ENCODE peak calls at places on chromosomes 4 and X, in six cellular contexts. A, D, H, Z, N and P are unnamed samples. For H3K4me1, the result is how much of the 10 kb centered on the place peaks cover.

GRCh38 chr4:165872443-165873297 is at the start of gene TLL1:
- DNase-seq in A (no peak), D (no peak), H (no peak), Z (no peak), N (peak), P (no peak)

GRCh38 chr4:76856183-76856969 is 41.6 kb downstream of the SOWAHB start:
- DNase-seq in A (no peak), D (no peak), H (peak), Z (no peak), N (peak), P (no peak)

GRCh38 chr4:2696423-2696822 is 59.7 kb downstream of the TNIP2 start:
- DNase-seq in A (no peak), D (no peak), H (peak), Z (peak), N (no peak), P (no peak)

GRCh38 chrX:100647095-100647494 is 3.1 kb downstream of the SRPX2 start:
- DNase-seq in A (no peak), D (no peak), H (no peak), Z (no peak), N (peak), P (no peak)

GRCh38 chrX:68939868-68940267 is 111.0 kb downstream of the EFNB1 start:
- DNase-seq in A (no peak), D (no peak), H (peak), Z (peak), N (no peak), P (peak)

GRCh38 chr4:7031526-7032449 is 11.4 kb upstream of the TADA2B start:
- DNase-seq in A (no peak), D (no peak), H (no peak), Z (no peak), N (no peak), P (no peak)

GRCh38 chrX:12770440-12770839 is 20.8 kb upstream of the PRPS2 start:
- DNase-seq in A (no peak), D (no peak), H (no peak), Z (no peak), N (peak), P (no peak)

GRCh38 chrX:15170927-15171326 is 99.0 kb downstream of the ASB9 start:
- DNase-seq in A (no peak), D (no peak), H (no peak), Z (no peak), N (no peak), P (no peak)

GRCh38 chr4:121072080-121072835 is at the start of gene NDNF:
- DNase-seq in A (no peak), D (no peak), H (peak), Z (no peak), N (peak), P (no peak)

GRCh38 chr4:6337331-6337935 is 67.8 kb downstream of the WFS1 start:
- DNase-seq in A (peak), D (no peak), H (no peak), Z (peak), N (no peak), P (no peak)

GRCh38 chr4:101157415-101158135 is 189.8 kb downstream of the PPP3CA start:
- DNase-seq in A (no peak), D (no peak), H (no peak), Z (no peak), N (no peak), P (no peak)

GRCh38 chr4:118904935-118905334 is 16.3 kb downstream of the SYNPO2 start:
- DNase-seq in A (no peak), D (no peak), H (no peak), Z (no peak), N (peak), P (no peak)

GRCh38 chr4:164383187-164384181 is 370.4 kb upstream of the SMIM31 start:
- DNase-seq in A (no peak), D (no peak), H (no peak), Z (peak), N (no peak), P (no peak)

GRCh38 chrX:38365939-38366338 is 13.5 kb downstream of the OTC start:
- DNase-seq in A (no peak), D (no peak), H (no peak), Z (no peak), N (no peak), P (no peak)

GRCh38 chr4:125389713-125390112 is 75.0 kb downstream of the FAT4 start:
- DNase-seq in A (no peak), D (no peak), H (no peak), Z (no peak), N (peak), P (no peak)

GRCh38 chrX:132227383-132228112 is 8.3 kb upstream of the RAP2C start:
- DNase-seq in A (no peak), D (no peak), H (no peak), Z (no peak), N (no peak), P (no peak)

GRCh38 chr4:33628296-33628695 is 2616.0 kb downstream of the ARAP2 start:
- DNase-seq in A (no peak), D (no peak), H (no peak), Z (no peak), N (no peak), P (no peak)

GRCh38 chrX:97315939-97316338 is 432.2 kb downstream of the RPA4 start:
- DNase-seq in A (no peak), D (no peak), H (no peak), Z (no peak), N (no peak), P (no peak)

GRCh38 chr4:164224871-164225270 is 529.1 kb upstream of the SMIM31 start:
- DNase-seq in A (no peak), D (no peak), H (no peak), Z (no peak), N (no peak), P (no peak)

GRCh38 chrX:16931371-16931770 is 15.1 kb upstream of the REPS2 start:
- DNase-seq in A (no peak), D (no peak), H (no peak), Z (no peak), N (no peak), P (no peak)

GRCh38 chrX:99371976-99372595 is 1038.0 kb downstream of the PCDH19 start:
- DNase-seq in A (no peak), D (no peak), H (no peak), Z (peak), N (no peak), P (no peak)

GRCh38 chr4:17771284-17771908 is 10.0 kb downstream of the FAM184B start:
- DNase-seq in A (no peak), D (no peak), H (no peak), Z (no peak), N (no peak), P (no peak)

GRCh38 chr4:6435010-6435409 is 37.4 kb downstream of the PPP2R2C start:
- DNase-seq in A (no peak), D (no peak), H (no peak), Z (no peak), N (no peak), P (no peak)

GRCh38 chr4:70991596-70991995 is 1.9 kb upstream of the DCK start:
- DNase-seq in A (no peak), D (no peak), H (no peak), Z (no peak), N (no peak), P (no peak)

GRCh38 chrX:74445099-74445498 is 23.8 kb downstream of the SLC16A2 start:
- DNase-seq in A (no peak), D (no peak), H (no peak), Z (no peak), N (no peak), P (no peak)

GRCh38 chrX:47623540-47624027 is 3.9 kb upstream of the SYN1 start:
- DNase-seq in A (no peak), D (peak), H (peak), Z (peak), N (peak), P (no peak)

GRCh38 chr4:110296892-110297291 is 98.5 kb upstream of the ELOVL6 start:
- DNase-seq in A (no peak), D (no peak), H (no peak), Z (no peak), N (no peak), P (no peak)

GRCh38 chr4:52701207-52701606 is 42.1 kb upstream of the USP46 start:
- DNase-seq in A (no peak), D (no peak), H (no peak), Z (no peak), N (no peak), P (no peak)

GRCh38 chr4:6044805-6045204 is 26.6 kb upstream of the C4orf50 start:
- DNase-seq in A (no peak), D (no peak), H (no peak), Z (no peak), N (no peak), P (no peak)

GRCh38 chrX:71095033-71095432 is 618 bp upstream of the FOXO4 start:
- DNase-seq in A (no peak), D (no peak), H (no peak), Z (peak), N (no peak), P (no peak)

GRCh38 chr4:165537028-165537648 is 158.3 kb downstream of the CPE start:
- DNase-seq in A (peak), D (no peak), H (no peak), Z (no peak), N (peak), P (no peak)

GRCh38 chr4:66404149-66404548 is 733.9 kb upstream of the EPHA5 start:
- DNase-seq in A (no peak), D (no peak), H (no peak), Z (no peak), N (no peak), P (no peak)

GRCh38 chr4:124642846-124643245 is 69.7 kb downstream of the ANKRD50 start:
- DNase-seq in A (no peak), D (no peak), H (no peak), Z (no peak), N (no peak), P (no peak)

GRCh38 chrX:18036394-18036793 is 175.3 kb upstream of the RAI2 start:
- DNase-seq in A (no peak), D (no peak), H (no peak), Z (no peak), N (no peak), P (no peak)

GRCh38 chrX:152900937-152901445 is 3.1 kb downstream of the ZNF185 start:
- DNase-seq in A (no peak), D (no peak), H (no peak), Z (peak), N (no peak), P (no peak)

GRCh38 chr4:94469221-94469784 is 17.6 kb downstream of the PDLIM5 start:
- DNase-seq in A (no peak), D (no peak), H (no peak), Z (no peak), N (peak), P (no peak)
- H3K4me1 ChIP-seq in A (under half), D (under half), H (under half), Z (under half), N (under half), P (under half)

GRCh38 chr4:82284858-82285805 is 88.7 kb downstream of the HNRNPD start:
- DNase-seq in A (peak), D (peak), H (peak), Z (peak), N (peak), P (peak)
- TF ChIP-seq POLR2A in A (no peak), D (no peak), H (no peak), Z (no peak), N (no peak), P (no peak)

DNA sequence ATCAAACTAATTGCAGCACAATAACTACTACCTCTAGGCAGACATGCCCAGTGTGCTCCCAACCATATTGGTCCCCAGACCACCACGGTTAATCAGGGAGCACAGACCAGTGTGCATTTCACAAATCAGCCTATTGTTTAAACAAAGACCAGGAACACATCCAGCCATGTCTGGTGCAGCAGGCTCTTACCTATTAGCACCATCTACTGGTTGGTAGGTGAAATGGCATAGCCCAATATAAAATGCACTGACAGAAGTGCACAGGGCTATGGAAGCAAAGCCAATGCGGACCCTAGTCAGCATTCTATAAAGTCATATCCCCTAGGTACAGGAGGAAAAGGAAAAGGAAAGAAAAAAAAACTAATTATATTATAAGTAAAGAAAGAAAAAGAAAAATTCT is 15.5 kb upstream of the CYLC1 start:
- DNase-seq in A (peak), D (no peak), H (no peak), Z (no peak), N (peak), P (no peak)
- TF ChIP-seq POLR2AphosphoS5 in A (no peak), D (no peak), H (no peak), Z (no peak), N (no peak), P (no peak)

DNA sequence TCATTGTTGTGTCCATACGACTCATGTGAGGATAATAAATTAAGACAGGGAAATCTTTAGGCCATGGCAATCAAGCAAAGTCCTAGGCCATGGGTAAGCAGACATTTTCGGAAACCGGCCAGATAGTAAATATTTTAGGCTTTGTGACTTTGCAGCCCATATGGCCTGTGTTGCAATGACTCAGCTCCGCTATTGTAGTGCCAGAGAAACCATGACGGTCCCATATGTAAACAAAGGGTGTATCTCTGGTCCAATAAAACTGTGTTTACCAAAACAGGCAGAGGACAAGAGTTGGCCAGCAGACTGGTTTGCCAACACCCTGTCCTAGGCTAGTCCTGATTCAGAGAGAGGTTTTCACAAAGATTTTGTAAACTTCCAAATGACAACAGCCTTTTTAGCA is 5.0 kb downstream of the FAM114A1 start:
- DNase-seq in A (no peak), D (no peak), H (peak), Z (no peak), N (no peak), P (no peak)
- H3K4me1 ChIP-seq in A (under half), D (under half), H (under half), Z (under half), N (under half), P (half or more)

DNA sequence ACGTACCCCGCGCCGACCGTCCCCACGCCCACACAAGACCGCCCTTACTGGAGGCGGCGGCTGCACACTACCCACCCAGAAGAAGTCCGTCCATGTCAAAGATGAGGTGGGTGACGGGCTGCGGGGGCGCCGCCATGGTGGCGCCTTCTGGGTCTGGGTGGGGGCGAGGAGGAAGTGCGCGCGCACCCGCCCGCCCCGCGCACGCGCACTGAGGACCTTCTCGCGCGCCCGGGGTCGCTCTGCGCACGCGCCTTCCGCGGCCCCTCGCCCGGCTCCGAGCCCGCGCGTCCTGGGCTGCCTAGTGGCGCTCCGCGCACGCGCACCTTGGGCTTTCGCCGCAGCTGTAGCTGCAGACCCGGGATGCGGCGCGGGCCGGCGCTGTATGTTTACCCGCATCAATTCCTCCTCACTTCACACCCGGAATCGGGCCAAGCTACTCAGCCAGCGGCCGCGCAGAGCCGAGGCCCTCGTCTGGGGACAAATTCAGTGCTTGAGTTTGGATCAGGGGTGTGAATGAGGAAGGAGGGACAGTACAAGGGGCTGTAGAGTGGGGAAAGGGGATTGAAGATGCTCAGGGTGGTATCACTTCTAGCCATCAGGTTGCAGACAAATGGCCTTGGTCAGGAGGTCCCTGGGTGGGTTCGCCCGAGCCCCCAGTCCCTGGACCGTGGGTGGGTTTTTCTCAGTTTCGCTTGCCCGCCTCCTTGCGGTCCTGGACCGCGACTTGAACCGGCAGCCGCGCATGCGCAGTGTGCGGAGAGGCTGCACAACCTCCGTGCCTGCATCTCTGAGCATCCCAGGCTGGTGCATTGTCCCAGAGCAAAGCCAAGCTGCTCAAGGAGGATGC is at the start of gene PUDP:
- DNase-seq in A (peak), D (peak), H (peak), Z (peak), N (peak), P (no peak)
- TF ChIP-seq POLR2A in A (no peak), D (no peak), H (peak), Z (no peak), N (peak), P (peak)

GRCh38 chr4:87926554-87927098 is 48.9 kb upstream of the SPP1 start:
- DNase-seq in A (no peak), D (no peak), H (no peak), Z (no peak), N (no peak), P (no peak)
- TF ChIP-seq POLR2AphosphoS5 in A (no peak), D (no peak), H (no peak), Z (no peak), N (no peak), P (no peak)

GRCh38 chr4:88022289-88022688 is 14.9 kb downstream of the PKD2 start:
- DNase-seq in A (no peak), D (no peak), H (no peak), Z (no peak), N (no peak), P (no peak)

GRCh38 chr4:88015659-88016295 is 8.3 kb downstream of the PKD2 start:
- DNase-seq in A (no peak), D (no peak), H (no peak), Z (no peak), N (no peak), P (no peak)

GRCh38 chr4:88017516-88018302 is 10.3 kb downstream of the PKD2 start:
- DNase-seq in A (no peak), D (no peak), H (no peak), Z (no peak), N (peak), P (no peak)

GRCh38 chr4:88021824-88022223 is 14.4 kb downstream of the PKD2 start:
- DNase-seq in A (no peak), D (no peak), H (no peak), Z (no peak), N (no peak), P (no peak)

DNA sequence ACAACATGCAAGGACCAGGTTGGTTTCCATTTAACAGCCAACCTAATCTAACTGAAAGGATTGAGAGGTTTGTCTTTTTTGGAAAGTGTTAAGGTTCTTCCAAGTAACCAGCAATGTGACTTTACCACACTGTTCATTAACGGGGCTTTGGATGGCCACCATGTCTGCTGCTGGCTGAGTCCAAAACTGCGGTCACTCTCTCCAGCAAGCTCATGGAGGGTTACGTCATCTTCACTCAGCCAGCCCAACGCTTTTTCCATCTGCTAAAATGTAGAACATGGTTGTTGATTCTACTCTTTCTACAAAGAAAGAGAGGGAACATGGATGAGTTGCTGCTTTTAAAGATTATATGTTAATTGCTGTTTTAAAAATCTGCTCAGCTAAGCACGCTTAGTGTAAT is 11.0 kb downstream of the PKD2 start:
- DNase-seq in A (no peak), D (no peak), H (no peak), Z (no peak), N (no peak), P (no peak)
- H3K4me1 ChIP-seq in A (under half), D (under half), H (under half), Z (under half), N (under half), P (half or more)

GRCh38 chrX:6026484-6026883 is 202.2 kb downstream of the NLGN4X start:
- DNase-seq in A (no peak), D (no peak), H (no peak), Z (no peak), N (no peak), P (no peak)

GRCh38 chrX:6024204-6024603 is 204.5 kb downstream of the NLGN4X start:
- DNase-seq in A (no peak), D (no peak), H (no peak), Z (no peak), N (no peak), P (no peak)

GRCh38 chrX:6029014-6029413 is 199.7 kb downstream of the NLGN4X start:
- DNase-seq in A (no peak), D (no peak), H (no peak), Z (no peak), N (no peak), P (no peak)

GRCh38 chrX:6021316-6022091 is 207.2 kb downstream of the NLGN4X start:
- DNase-seq in A (no peak), D (no peak), H (peak), Z (no peak), N (no peak), P (no peak)

GRCh38 chrX:6026980-6027379 is 201.7 kb downstream of the NLGN4X start:
- DNase-seq in A (no peak), D (no peak), H (no peak), Z (no peak), N (no peak), P (no peak)
- TF ChIP-seq POLR2A in A (no peak), D (no peak), H (no peak), Z (no peak), N (no peak), P (no peak)